ENCODE peak calls at places on chromosomes 6 and 20, in seven cellular contexts. W is HCT116, I is K562, R is HepG2, C is H1, P is SK-N-SH, D is GM12878. A is an unnamed sample.

GRCh38 chr6:37099442-37099841 is 70.5 kb upstream of the PIM1 start:
- DNase-seq in D (no peak), C (no peak), W (no peak), I (no peak), R (peak; percentile 61), P (no peak), A (no peak)

GRCh38 chr6:132598473-132598872 is 8.9 kb upstream of the TAAR5 start:
- DNase-seq in C (no peak), D (no peak), I (peak; percentile 29), P (peak; percentile 3), R (peak; percentile 57), W (peak; percentile 44), A (no peak)

GRCh38 chr6:8137529-8137939 is 35.2 kb upstream of the EEF1E1 start:
- DNase-seq in P (no peak), C (no peak), R (peak; percentile 89), I (no peak), W (no peak), D (no peak), A (no peak)

GRCh38 chr20:35856866-35857265 is 85.1 kb downstream of the PHF20 start:
- DNase-seq in D (no peak), P (no peak), R (no peak), W (no peak), C (no peak), I (no peak), A (no peak)

GRCh38 chr20:56445540-56445939 is 22.9 kb upstream of the RTF2 start:
- DNase-seq in P (no peak), I (no peak), D (no peak), W (no peak), C (no peak), R (no peak), A (no peak)

GRCh38 chr6:163708459-163708858 is 293.9 kb downstream of the QKI start:
- DNase-seq in P (no peak), D (peak; percentile 68), W (no peak), I (no peak), R (no peak), C (no peak), A (no peak)

GRCh38 chr6:43665376-43665775 is 20.5 kb downstream of the RSPH9 start:
- DNase-seq in D (no peak), W (no peak), C (no peak), I (no peak), P (no peak), R (no peak), A (no peak)

GRCh38 chr6:31877651-31878161 is 1.1 kb downstream of the SLC44A4 start:
- DNase-seq in R (peak; percentile 77), I (no peak), W (no peak), P (peak; percentile 20), D (no peak), C (no peak), A (no peak)

GRCh38 chr6:147065786-147066185 is 138.4 kb upstream of the STXBP5 start:
- DNase-seq in P (no peak), I (no peak), R (peak; percentile 34), D (no peak), W (no peak), C (no peak), A (no peak)

GRCh38 chr6:10154251-10154650 is 260.6 kb downstream of the TFAP2A start:
- DNase-seq in C (no peak), P (no peak), R (no peak), W (no peak), I (no peak), D (no peak), A (no peak)

GRCh38 chr20:40571625-40572024 is 117.4 kb downstream of the MAFB start:
- DNase-seq in D (no peak), R (no peak), P (no peak), C (no peak), I (no peak), W (no peak), A (no peak)

GRCh38 chr20:32534661-32535240 is 50.4 kb downstream of the NOL4L start:
- DNase-seq in W (no peak), P (no peak), R (no peak), C (no peak), I (peak; percentile 70), D (no peak), A (no peak)

GRCh38 chr6:169095153-169095552 is 158.5 kb downstream of the THBS2 start:
- DNase-seq in D (no peak), C (no peak), I (no peak), R (no peak), P (no peak), W (no peak), A (no peak)

GRCh38 chr20:7399575-7399974 is 540.7 kb downstream of the HAO1 start:
- DNase-seq in D (no peak), R (no peak), W (no peak), I (no peak), P (no peak), C (no peak), A (no peak)

GRCh38 chr20:7399114-7399513 is 541.1 kb downstream of the HAO1 start:
- DNase-seq in R (no peak), D (no peak), I (no peak), C (no peak), P (no peak), W (no peak), A (no peak)
- TF ChIP-seq SIN3A in R (no peak), D (no peak), I (no peak), C (no peak), P (no peak), W (no peak), A (no peak)

GRCh38 chr6:90249044-90249443 is 47.6 kb downstream of the BACH2 start:
- DNase-seq in R (no peak), P (no peak), I (no peak), W (no peak), D (no peak), C (no peak), A (no peak)
- TF ChIP-seq SIN3A in R (no peak), P (no peak), I (no peak), W (no peak), D (no peak), C (no peak), A (no peak)

GRCh38 chr20:58457083-58457680 is 58.0 kb downstream of the APCDD1L start:
- DNase-seq in W (no peak), I (no peak), C (no peak), R (no peak), P (peak; percentile 64), D (no peak), A (no peak)
- TF ChIP-seq SIN3A in W (no peak), I (no peak), C (no peak), R (no peak), P (no peak), D (no peak), A (no peak)

DNA sequence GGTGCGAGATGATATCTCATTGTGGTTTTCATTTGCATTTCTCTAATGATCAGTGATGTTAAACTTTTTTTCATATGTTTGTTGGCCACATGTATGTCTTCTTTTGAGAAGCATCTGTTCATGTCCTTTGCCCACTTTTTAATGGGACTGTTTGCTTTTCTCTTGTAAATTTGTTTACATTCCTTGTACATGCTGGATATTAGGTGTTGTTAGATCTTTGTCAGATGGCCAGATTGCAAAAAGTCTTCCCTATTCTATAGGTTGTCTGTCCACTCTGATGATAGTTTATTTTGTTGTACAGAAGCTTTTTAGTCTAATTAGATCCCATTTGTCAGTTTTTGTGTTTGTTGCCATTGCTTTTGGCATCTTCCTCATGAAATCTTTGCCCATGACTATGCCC is 172.4 kb downstream of the TBC1D32 start:
- DNase-seq in D (no peak), W (no peak), P (no peak), R (no peak), I (no peak), C (no peak), A (no peak)
- TF ChIP-seq SIN3A in D (no peak), W (no peak), P (no peak), R (no peak), I (no peak), C (no peak), A (no peak)

GRCh38 chr6:142112451-142113061 is 20.2 kb upstream of the GJE1 start:
- DNase-seq in C (peak; percentile 82), R (peak; percentile 72), W (peak; percentile 74), D (peak; percentile 4), P (peak; percentile 29), I (peak; percentile 82), A (peak; percentile 61)
- TF ChIP-seq SIN3A in C (no peak), R (no peak), W (no peak), D (no peak), P (no peak), I (no peak), A (no peak)

GRCh38 chr6:45709834-45710233 is 305.8 kb downstream of the CLIC5 start:
- DNase-seq in P (no peak), R (no peak), I (no peak), D (peak; percentile 64), C (no peak), W (no peak), A (no peak)
- TF ChIP-seq SIN3A in P (no peak), R (no peak), I (no peak), D (no peak), C (no peak), W (no peak), A (no peak)

DNA sequence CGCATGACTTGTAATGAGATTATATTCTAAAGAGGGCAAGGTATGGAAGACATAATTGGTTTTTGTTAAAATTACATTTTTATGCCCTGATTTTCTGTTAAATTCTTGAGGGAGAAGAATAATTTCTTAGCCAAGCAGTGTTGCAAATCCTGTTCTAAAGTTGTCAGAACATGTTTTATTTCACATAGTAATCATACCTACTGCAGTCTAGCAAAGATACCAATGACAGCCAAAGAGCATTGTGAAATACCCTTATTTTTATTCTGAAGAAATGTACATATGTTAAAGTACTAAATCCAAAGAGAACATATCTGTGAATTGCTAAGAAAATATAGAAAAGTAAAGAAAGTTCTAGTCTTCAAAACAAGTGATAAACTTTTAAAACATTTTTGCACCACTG is 39.6 kb upstream of the SMIM8 start:
- DNase-seq in P (no peak), D (no peak), R (no peak), C (no peak), I (no peak), W (no peak), A (no peak)
- TF ChIP-seq SIN3A in P (no peak), D (no peak), R (no peak), C (no peak), I (no peak), W (no peak), A (no peak)

DNA sequence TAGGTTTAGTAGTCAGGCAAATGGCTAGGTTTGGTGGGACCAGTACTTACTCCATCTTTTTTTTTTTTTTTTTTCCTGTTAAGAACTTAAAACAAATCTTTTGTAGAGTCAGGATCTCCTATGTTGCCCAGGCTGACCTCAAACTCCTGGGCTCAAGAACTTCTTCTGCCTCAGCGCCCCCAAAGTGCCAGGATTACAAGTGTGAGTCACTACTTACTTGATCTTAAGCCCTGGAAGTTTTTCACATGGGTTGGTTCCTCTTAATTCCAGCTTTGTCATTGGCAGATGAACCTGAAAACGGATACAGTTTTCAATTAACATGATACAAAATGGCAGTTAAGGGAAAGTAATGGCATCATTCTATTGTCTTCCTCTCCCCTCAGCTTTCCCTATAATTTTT is 179.4 kb upstream of the JAG1 start:
- DNase-seq in R (no peak), W (no peak), D (no peak), I (no peak), C (no peak), P (no peak), A (no peak)
- TF ChIP-seq SIN3A in R (no peak), W (no peak), D (no peak), I (no peak), C (no peak), P (no peak), A (no peak)